ENCODE peak calls at places on chromosomes 7 and 10, in seven cellular contexts. L is uterus, I is IMR-90, J is astrocyte of the spinal cord, H is Caco-2, P is cardiac muscle cell, N is left lung. S is an unnamed sample.

GRCh38 chr7:18590744-18591340 is 95.3 kb downstream of the HDAC9 start:
- DNase-seq in L (no peak), I (peak), J (peak), H (no peak), P (peak), N (no peak), S (peak)

GRCh38 chr10:22379059-22379458 is 33.8 kb downstream of the SPAG6 start:
- DNase-seq in L (no peak), I (no peak), J (no peak), H (no peak), P (no peak), N (no peak), S (peak)

GRCh38 chr10:95820363-95820762 is 64.4 kb downstream of the ENTPD1 start:
- DNase-seq in L (no peak), I (no peak), J (no peak), H (no peak), P (no peak), N (no peak), S (peak)

GRCh38 chr10:78865518-78865835 is 203.3 kb upstream of the ZMIZ1 start:
- DNase-seq in L (no peak), I (peak), J (peak), H (no peak), P (no peak), N (no peak), S (no peak)

GRCh38 chr10:28631896-28632596 is 45.3 kb upstream of the BAMBI start:
- DNase-seq in L (no peak), I (peak), J (peak), H (no peak), P (no peak), N (no peak), S (no peak)

GRCh38 chr10:78831457-78831856 is 237.3 kb upstream of the ZMIZ1 start:
- DNase-seq in L (no peak), I (no peak), J (no peak), H (no peak), P (peak), N (no peak), S (no peak)

GRCh38 chr10:3832022-3832786 is 47.2 kb upstream of the KLF6 start:
- DNase-seq in L (no peak), I (no peak), J (no peak), H (no peak), P (no peak), N (no peak), S (peak)

GRCh38 chr10:14751576-14752330 is 22.9 kb downstream of the FAM107B start:
- DNase-seq in L (peak), I (peak), J (peak), H (no peak), P (no peak), N (no peak), S (peak)

GRCh38 chr10:93568105-93568390 is 1.6 kb downstream of the FFAR4 start:
- DNase-seq in L (no peak), I (no peak), J (no peak), H (no peak), P (no peak), N (no peak), S (no peak)

GRCh38 chr10:129334326-129334725 is 132.7 kb upstream of the MGMT start:
- DNase-seq in L (no peak), I (no peak), J (no peak), H (no peak), P (no peak), N (no peak), S (no peak)

GRCh38 chr10:129544205-129545202 is 77.5 kb downstream of the MGMT start:
- DNase-seq in L (no peak), I (no peak), J (no peak), H (no peak), P (no peak), N (peak), S (no peak)

GRCh38 chr10:30748152-30748845 is 118.7 kb upstream of the LYZL2 start:
- DNase-seq in L (no peak), I (no peak), J (no peak), H (no peak), P (no peak), N (no peak), S (no peak)

GRCh38 chr10:511849-512191 is 177.6 kb downstream of the DIP2C start:
- DNase-seq in L (no peak), I (no peak), J (no peak), H (peak), P (peak), N (no peak), S (no peak)

GRCh38 chr10:59724098-59724938 is 14.7 kb upstream of the SLC16A9 start:
- DNase-seq in L (no peak), I (no peak), J (no peak), H (no peak), P (no peak), N (no peak), S (no peak)

GRCh38 chr10:61337741-61338140 is 115.4 kb downstream of the TMEM26 start:
- DNase-seq in L (no peak), I (no peak), J (no peak), H (no peak), P (no peak), N (no peak), S (no peak)

GRCh38 chr7:92695308-92696261 is 105.4 kb upstream of the FAM133B start:
- DNase-seq in L (peak), I (peak), J (peak), H (peak), P (peak), N (no peak), S (no peak)

GRCh38 chr10:70901276-70901878 is 13.0 kb upstream of the PCBD1 start:
- DNase-seq in L (no peak), I (no peak), J (no peak), H (peak), P (no peak), N (no peak), S (no peak)

GRCh38 chr10:44674536-44674935 is 236.6 kb upstream of the TMEM72 start:
- DNase-seq in L (no peak), I (no peak), J (no peak), H (no peak), P (no peak), N (no peak), S (no peak)

GRCh38 chr10:91908358-91909177 is 718 bp downstream of the FGFBP3 start:
- DNase-seq in L (peak), I (peak), J (peak), H (peak), P (peak), N (peak), S (peak)

GRCh38 chr7:77657427-77658331 is 38.6 kb upstream of the RSBN1L start:
- DNase-seq in L (no peak), I (peak), J (peak), H (no peak), P (peak), N (no peak), S (peak)

GRCh38 chr7:8177109-8177933 is 84.6 kb downstream of the ICA1 start:
- DNase-seq in L (no peak), I (no peak), J (no peak), H (no peak), P (no peak), N (no peak), S (peak)
- H3K4me3 ChIP-seq in L (no peak), I (no peak), J (no peak), H (no peak), P (no peak), N (no peak), S (peak)

GRCh38 chr7:98619450-98620321 is 2.6 kb downstream of the NPTX2 start:
- DNase-seq in L (no peak), I (peak), J (peak), H (no peak), P (no peak), N (no peak), S (no peak)

GRCh38 chr7:98617960-98618418 is 904 bp downstream of the NPTX2 start:
- DNase-seq in L (no peak), I (no peak), J (no peak), H (no peak), P (no peak), N (no peak), S (no peak)

GRCh38 chr7:98616381-98617050 is 569 bp upstream of the NPTX2 start:
- DNase-seq in L (no peak), I (no peak), J (no peak), H (no peak), P (no peak), N (no peak), S (no peak)

GRCh38 chr7:98618786-98619185 is 1.7 kb downstream of the NPTX2 start:
- DNase-seq in L (no peak), I (no peak), J (no peak), H (no peak), P (no peak), N (no peak), S (no peak)

GRCh38 chr7:98617051-98617959 is at the start of gene NPTX2:
- DNase-seq in L (no peak), I (no peak), J (no peak), H (no peak), P (peak), N (peak), S (no peak)
- TF ChIP-seq CTCF in L (no peak), I (no peak), J (no peak), H (no peak), P (no peak), N (no peak), S (no peak)

DNA sequence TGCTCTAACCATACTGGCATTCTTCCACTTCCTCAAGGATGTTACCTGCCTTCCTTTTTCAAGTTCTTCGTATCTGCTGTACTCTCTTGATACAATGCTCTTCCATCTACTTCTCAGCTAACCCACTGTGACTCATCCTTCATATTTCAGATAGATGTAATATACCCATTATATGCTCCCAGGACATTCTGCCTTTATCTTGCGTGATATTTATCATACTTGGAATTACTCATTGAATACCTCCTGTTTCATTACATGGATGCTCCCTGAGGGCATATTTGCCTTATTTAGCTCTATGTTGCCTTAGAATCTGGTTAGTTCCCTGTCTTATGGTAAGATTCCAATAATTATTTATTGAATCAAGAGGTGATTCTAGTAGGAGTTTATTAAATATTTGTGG is 706.4 kb downstream of the SORCS3 start:
- DNase-seq in L (no peak), I (no peak), J (no peak), H (no peak), P (no peak), N (no peak), S (no peak)
- H3K4me3 ChIP-seq in L (no peak), I (no peak), J (no peak), H (no peak), P (no peak), N (no peak), S (no peak)

GRCh38 chr7:142231716-142232115 is 26.1 kb downstream of the PRSS58 start:
- DNase-seq in L (no peak), I (no peak), J (no peak), H (peak), P (peak), N (no peak), S (peak)
- TF ChIP-seq CTCF in L (no peak), I (no peak), J (no peak), H (peak), P (no peak), N (no peak), S (peak)

GRCh38 chr7:151085329-151085690 is 965 bp upstream of the AGAP3 start:
- DNase-seq in L (peak), I (no peak), J (no peak), H (no peak), P (no peak), N (no peak), S (no peak)

GRCh38 chr7:151085691-151086620 is at the start of gene AGAP3:
- DNase-seq in L (peak), I (peak), J (peak), H (peak), P (peak), N (peak), S (peak)

GRCh38 chr7:151087247-151088018 is 1.2 kb downstream of the AGAP3 start:
- DNase-seq in L (peak), I (peak), J (peak), H (no peak), P (peak), N (peak), S (peak)

GRCh38 chr7:151088019-151088855 is 2.0 kb downstream of the AGAP3 start:
- DNase-seq in L (no peak), I (no peak), J (peak), H (no peak), P (no peak), N (peak), S (no peak)

GRCh38 chr7:151086802-151087246 is 549 bp downstream of the AGAP3 start:
- DNase-seq in L (no peak), I (no peak), J (peak), H (no peak), P (peak), N (peak), S (peak)
- H3K4me3 ChIP-seq in L (peak), I (peak), J (peak), H (peak), P (peak), N (peak), S (peak)

GRCh38 chr7:44922351-44922694 is 37.0 kb upstream of the PURB start:
- DNase-seq in L (no peak), I (no peak), J (no peak), H (no peak), P (no peak), N (no peak), S (no peak)
- TF ChIP-seq CTCF in L (no peak), I (no peak), J (no peak), H (no peak), P (no peak), N (peak), S (no peak)

GRCh38 chr7:151409555-151410404 is at the start of gene WDR86:
- DNase-seq in L (no peak), I (no peak), J (no peak), H (no peak), P (peak), N (peak), S (no peak)
- H3K4me3 ChIP-seq in L (peak), I (peak), J (peak), H (peak), P (peak), N (peak), S (no peak)

DNA sequence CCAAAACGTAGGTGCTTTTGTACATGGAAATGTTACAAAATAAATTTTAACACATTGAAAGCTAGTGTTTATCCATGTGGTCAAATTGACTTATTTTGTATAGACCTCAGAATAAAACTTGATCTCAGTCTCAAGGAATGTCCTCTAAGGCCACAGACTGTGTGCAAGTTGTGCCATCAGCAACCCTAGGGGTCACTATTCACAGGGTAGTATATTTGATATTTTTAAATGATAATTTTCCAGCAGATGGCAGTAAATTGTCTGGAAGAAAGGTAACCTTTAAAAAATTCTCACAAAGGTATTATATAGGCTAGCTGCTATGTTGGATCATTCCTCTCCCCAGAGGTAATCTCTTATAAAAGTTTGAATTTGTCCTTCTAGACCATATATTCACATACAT is 12.9 kb upstream of the SNX10 start:
- DNase-seq in L (no peak), I (no peak), J (no peak), H (no peak), P (no peak), N (no peak), S (peak)
- TF ChIP-seq CTCF in L (peak), I (no peak), J (peak), H (peak), P (peak), N (peak), S (no peak)

DNA sequence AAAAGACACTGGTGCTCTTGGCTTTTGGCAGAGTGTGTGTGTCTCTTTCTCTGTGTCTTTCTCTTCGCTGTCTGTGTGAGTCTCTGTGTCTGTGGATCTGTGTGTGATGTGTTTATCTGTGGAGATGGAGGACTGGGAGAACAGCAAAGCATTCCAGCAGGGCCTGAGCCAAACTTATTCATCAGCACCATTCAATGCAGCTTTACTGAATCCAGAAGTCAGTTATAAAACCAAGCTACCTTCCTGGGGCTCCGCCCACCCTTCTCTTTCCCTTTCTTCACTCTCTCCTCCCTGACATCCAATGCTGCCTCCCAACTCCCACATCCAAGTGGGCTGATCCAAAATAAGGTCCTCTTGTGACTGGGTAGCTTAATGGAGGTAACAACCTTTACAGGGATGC is 3.9 kb downstream of the SGMS1 start:
- DNase-seq in L (no peak), I (no peak), J (no peak), H (no peak), P (no peak), N (no peak), S (no peak)
- H3K4me3 ChIP-seq in L (no peak), I (no peak), J (no peak), H (no peak), P (no peak), N (no peak), S (no peak)